ENCODE peak calls at places on chromosomes 4 and X, in five cellular contexts. One of them, this sample, is unnamed.
A peak's percentile ranks its signal among the peaks of the same experiment; 100 is the strongest.

GRCh38 chr4:139764192-139764591 is 98.6 kb downstream of the MGST2 start:
- DNase-seq in stimulated activated CD8-positive, alpha-beta memory T cell treated with anti-CD3 and anti-CD28 coated beads, Interleukin-4, amount 100 ng/mL, for 24 hours: no peak
- DNase-seq in T-cell: no peak
- DNase-seq in B cell: no peak
- DNase-seq in A673: no peak
- DNase-seq in this sample: no peak

GRCh38 chrX:126847143-126847542 is 27.6 kb downstream of the PRR32 start:
- DNase-seq in stimulated activated CD8-positive, alpha-beta memory T cell treated with anti-CD3 and anti-CD28 coated beads, Interleukin-4, amount 100 ng/mL, for 24 hours: no peak
- DNase-seq in T-cell: no peak
- DNase-seq in B cell: no peak
- DNase-seq in A673: no peak
- DNase-seq in this sample: no peak

GRCh38 chr4:106868381-106869035 is 167.6 kb downstream of the DKK2 start:
- DNase-seq in stimulated activated CD8-positive, alpha-beta memory T cell treated with anti-CD3 and anti-CD28 coated beads, Interleukin-4, amount 100 ng/mL, for 24 hours: no peak
- DNase-seq in T-cell: no peak
- DNase-seq in B cell: no peak
- DNase-seq in A673: peak; percentile 73
- DNase-seq in this sample: no peak

GRCh38 chrX:7202206-7202605 is 54.3 kb upstream of the PUDP start:
- DNase-seq in stimulated activated CD8-positive, alpha-beta memory T cell treated with anti-CD3 and anti-CD28 coated beads, Interleukin-4, amount 100 ng/mL, for 24 hours: no peak
- DNase-seq in T-cell: no peak
- DNase-seq in B cell: no peak
- DNase-seq in A673: no peak
- DNase-seq in this sample: no peak

GRCh38 chr4:80173387-80173786 is 23.9 kb upstream of the PRDM8 start:
- DNase-seq in stimulated activated CD8-positive, alpha-beta memory T cell treated with anti-CD3 and anti-CD28 coated beads, Interleukin-4, amount 100 ng/mL, for 24 hours: no peak
- DNase-seq in T-cell: peak; percentile 50
- DNase-seq in B cell: no peak
- DNase-seq in A673: no peak
- DNase-seq in this sample: no peak

GRCh38 chrX:53716328-53717088 is 30.0 kb upstream of the HUWE1 start:
- DNase-seq in stimulated activated CD8-positive, alpha-beta memory T cell treated with anti-CD3 and anti-CD28 coated beads, Interleukin-4, amount 100 ng/mL, for 24 hours: peak; percentile 24
- DNase-seq in T-cell: peak; percentile 55
- DNase-seq in B cell: peak; percentile 31
- DNase-seq in A673: no peak
- DNase-seq in this sample: no peak

GRCh38 chr4:184347251-184348239 is 126.8 kb downstream of the IRF2 start:
- DNase-seq in stimulated activated CD8-positive, alpha-beta memory T cell treated with anti-CD3 and anti-CD28 coated beads, Interleukin-4, amount 100 ng/mL, for 24 hours: no peak
- DNase-seq in T-cell: no peak
- DNase-seq in B cell: peak; percentile 44
- DNase-seq in A673: peak; percentile 83
- DNase-seq in this sample: peak; percentile 57

GRCh38 chrX:107014927-107015326 is 14.9 kb upstream of the MORC4 start:
- DNase-seq in stimulated activated CD8-positive, alpha-beta memory T cell treated with anti-CD3 and anti-CD28 coated beads, Interleukin-4, amount 100 ng/mL, for 24 hours: no peak
- DNase-seq in T-cell: no peak
- DNase-seq in B cell: no peak
- DNase-seq in A673: no peak
- DNase-seq in this sample: peak; percentile 5

GRCh38 chr4:136687118-136687517 is 845.2 kb downstream of the PCDH18 start:
- DNase-seq in stimulated activated CD8-positive, alpha-beta memory T cell treated with anti-CD3 and anti-CD28 coated beads, Interleukin-4, amount 100 ng/mL, for 24 hours: no peak
- DNase-seq in T-cell: no peak
- DNase-seq in B cell: no peak
- DNase-seq in A673: peak; percentile 26
- DNase-seq in this sample: peak; percentile 2

GRCh38 chrX:17563076-17563475 is 174.2 kb upstream of the SCML1 start:
- DNase-seq in stimulated activated CD8-positive, alpha-beta memory T cell treated with anti-CD3 and anti-CD28 coated beads, Interleukin-4, amount 100 ng/mL, for 24 hours: no peak
- DNase-seq in T-cell: no peak
- DNase-seq in B cell: no peak
- DNase-seq in A673: no peak
- DNase-seq in this sample: no peak

GRCh38 chr4:788006-788635 is 37.8 kb downstream of the CPLX1 start:
- DNase-seq in stimulated activated CD8-positive, alpha-beta memory T cell treated with anti-CD3 and anti-CD28 coated beads, Interleukin-4, amount 100 ng/mL, for 24 hours: no peak
- DNase-seq in T-cell: no peak
- DNase-seq in B cell: no peak
- DNase-seq in A673: no peak
- DNase-seq in this sample: no peak

GRCh38 chr4:147596976-147597375 is 20.2 kb upstream of the TMEM184C start:
- DNase-seq in stimulated activated CD8-positive, alpha-beta memory T cell treated with anti-CD3 and anti-CD28 coated beads, Interleukin-4, amount 100 ng/mL, for 24 hours: no peak
- DNase-seq in T-cell: no peak
- DNase-seq in B cell: no peak
- DNase-seq in A673: peak; percentile 72
- DNase-seq in this sample: peak; percentile 25

GRCh38 chrX:18354369-18355329 is at the start of gene SCML2:
- DNase-seq in stimulated activated CD8-positive, alpha-beta memory T cell treated with anti-CD3 and anti-CD28 coated beads, Interleukin-4, amount 100 ng/mL, for 24 hours: peak; percentile 22
- DNase-seq in T-cell: no peak
- DNase-seq in B cell: peak; percentile 63
- DNase-seq in A673: peak; percentile 55
- DNase-seq in this sample: peak; percentile 63

GRCh38 chrX:70174754-70175153 is 2.5 kb upstream of the DGAT2L6 start:
- DNase-seq in stimulated activated CD8-positive, alpha-beta memory T cell treated with anti-CD3 and anti-CD28 coated beads, Interleukin-4, amount 100 ng/mL, for 24 hours: no peak
- DNase-seq in T-cell: no peak
- DNase-seq in B cell: no peak
- DNase-seq in A673: no peak
- DNase-seq in this sample: peak; percentile 31

GRCh38 chr4:158481811-158482210 is 39.9 kb upstream of the RXFP1 start:
- DNase-seq in stimulated activated CD8-positive, alpha-beta memory T cell treated with anti-CD3 and anti-CD28 coated beads, Interleukin-4, amount 100 ng/mL, for 24 hours: no peak
- DNase-seq in T-cell: no peak
- DNase-seq in B cell: no peak
- DNase-seq in A673: no peak
- DNase-seq in this sample: no peak